ENCODE peak calls at places on chromosomes 7 and 10, in four cellular contexts. F is A549, W is K562, P is HepG2. O is an unnamed sample.
A peak's percentile ranks its signal among the peaks of the same experiment; 100 is the strongest.

GRCh38 chr10:63286754-63287264 is 153.7 kb downstream of the NRBF2 start:
- DNase-seq in F (no peak), W (no peak), P (no peak), O (no peak)

GRCh38 chr7:47506716-47507354 is 75.1 kb downstream of the TNS3 start:
- DNase-seq in F (no peak), W (no peak), P (no peak), O (no peak)

GRCh38 chr10:50919010-50919409 is 33.6 kb upstream of the A1CF start:
- DNase-seq in F (no peak), W (no peak), P (no peak), O (no peak)

GRCh38 chr7:111098011-111098925 is 7.3 kb downstream of the LRRN3 start:
- DNase-seq in F (no peak), W (peak; percentile 64), P (peak; percentile 20), O (peak; percentile 43)

GRCh38 chr10:83076443-83076842 is 1062.9 kb upstream of the GHITM start:
- DNase-seq in F (no peak), W (no peak), P (no peak), O (no peak)

GRCh38 chr10:34275626-34276025 is 539.5 kb downstream of the PARD3 start:
- DNase-seq in F (no peak), W (no peak), P (no peak), O (no peak)

GRCh38 chr10:92990615-92991014 is 70.0 kb upstream of the CYP26C1 start:
- DNase-seq in F (no peak), W (peak; percentile 82), P (no peak), O (no peak)

GRCh38 chr10:77925795-77926565 is 575 bp downstream of the DLG5 start:
- DNase-seq in F (no peak), W (peak; percentile 69), P (no peak), O (peak; percentile 67)

GRCh38 chr10:14839305-14839695 is 1.2 kb downstream of the HSPA14 start:
- DNase-seq in F (no peak), W (peak; percentile 31), P (no peak), O (no peak)

GRCh38 chr7:22399091-22399490 is 42.1 kb upstream of the RAPGEF5 start:
- DNase-seq in F (no peak), W (no peak), P (no peak), O (no peak)

GRCh38 chr10:71253981-71254818 is 41.8 kb downstream of the UNC5B start:
- DNase-seq in F (no peak), W (no peak), P (no peak), O (no peak)

GRCh38 chr10:48609899-48610584 is 5.2 kb upstream of the ARHGAP22 start:
- DNase-seq in F (no peak), W (no peak), P (no peak), O (no peak)

GRCh38 chr10:30000802-30001571 is 58.4 kb downstream of the JCAD start:
- DNase-seq in F (no peak), W (no peak), P (peak; percentile 51), O (no peak)

GRCh38 chr10:12067336-12067735 is 1.4 kb upstream of the DHTKD1 start:
- DNase-seq in F (no peak), W (no peak), P (no peak), O (no peak)

GRCh38 chr7:55571534-55572377 is 546 bp downstream of the VOPP1 start:
- DNase-seq in F (peak; percentile 71), W (peak; percentile 72), P (peak; percentile 34), O (peak; percentile 57)

GRCh38 chr10:16509996-16510395 is 11.7 kb downstream of the C1QL3 start:
- DNase-seq in F (no peak), W (no peak), P (peak; percentile 45), O (no peak)

GRCh38 chr10:126014309-126014708 is 117.9 kb downstream of the FANK1 start:
- DNase-seq in F (no peak), W (no peak), P (no peak), O (no peak)

GRCh38 chr7:91302794-91303193 is 38.6 kb downstream of the FZD1 start:
- DNase-seq in F (no peak), W (no peak), P (no peak), O (no peak)

GRCh38 chr7:101121996-101122932 is 4.6 kb upstream of the SERPINE1 start:
- DNase-seq in F (peak; percentile 89), W (peak; percentile 47), P (peak; percentile 93), O (peak; percentile 48)

GRCh38 chr10:80122110-80122710 is 10.3 kb upstream of the PLAC9 start:
- DNase-seq in F (no peak), W (no peak), P (no peak), O (no peak)

GRCh38 chr10:86327954-86328705 is 38.5 kb downstream of the GRID1 start:
- DNase-seq in F (no peak), W (no peak), P (no peak), O (no peak)

GRCh38 chr10:89421018-89421476 is 6.7 kb downstream of the IFIT5 start:
- DNase-seq in F (no peak), W (no peak), P (no peak), O (no peak)

GRCh38 chr10:102782698-102783540 is 39.2 kb downstream of the WBP1L start:
- DNase-seq in F (no peak), W (no peak), P (no peak), O (no peak)

GRCh38 chr10:112343056-112343806 is 30.7 kb upstream of the ACSL5 start:
- DNase-seq in F (no peak), W (no peak), P (no peak), O (no peak)

GRCh38 chr7:129160161-129160911 is 15.8 kb downstream of the TSPAN33 start:
- DNase-seq in F (no peak), W (no peak), P (no peak), O (peak; percentile 35)

GRCh38 chr10:104622598-104623209 is 18.4 kb upstream of the SORCS3 start:
- DNase-seq in F (peak; percentile 46), W (peak; percentile 14), P (peak; percentile 16), O (peak; percentile 68)

GRCh38 chr7:149872419-149873073 is 1.2 kb upstream of the ATP6V0E2 start:
- DNase-seq in F (peak; percentile 99), W (peak; percentile 93), P (peak; percentile 81), O (peak; percentile 49)

GRCh38 chr10:58618158-58618676 is 105.5 kb downstream of the BICC1 start:
- DNase-seq in F (no peak), W (no peak), P (no peak), O (no peak)

GRCh38 chr10:121614746-121615145 is 16.5 kb upstream of the FGFR2 start:
- DNase-seq in F (no peak), W (no peak), P (no peak), O (no peak)

GRCh38 chr7:93117327-93117726 is 452 bp downstream of the SAMD9 start:
- DNase-seq in F (no peak), W (no peak), P (no peak), O (no peak)

GRCh38 chr10:71236286-71236685 is 23.9 kb downstream of the UNC5B start:
- DNase-seq in F (no peak), W (no peak), P (no peak), O (no peak)

GRCh38 chr10:127034790-127035189 is 129.6 kb downstream of the DOCK1 start:
- DNase-seq in F (no peak), W (no peak), P (no peak), O (no peak)

GRCh38 chr10:90047243-90047729 is 345.9 kb downstream of the KIF20B start:
- DNase-seq in F (no peak), W (no peak), P (no peak), O (no peak)

GRCh38 chr10:86366033-86366901 is at the start of gene GRID1:
- DNase-seq in F (no peak), W (no peak), P (no peak), O (peak; percentile 58)

GRCh38 chr10:133162178-133162909 is 2.3 kb downstream of the KNDC1 start:
- DNase-seq in F (no peak), W (no peak), P (peak; percentile 25), O (no peak)

GRCh38 chr10:133165556-133166503 is 5.8 kb downstream of the KNDC1 start:
- DNase-seq in F (no peak), W (no peak), P (no peak), O (no peak)

GRCh38 chr10:133164816-133165555 is 5.0 kb downstream of the KNDC1 start:
- DNase-seq in F (no peak), W (no peak), P (no peak), O (no peak)

GRCh38 chr10:133162910-133163856 is 3.2 kb downstream of the KNDC1 start:
- DNase-seq in F (no peak), W (no peak), P (no peak), O (no peak)

GRCh38 chr10:133163889-133164815 is 4.1 kb downstream of the KNDC1 start:
- DNase-seq in F (no peak), W (no peak), P (no peak), O (peak; percentile 70)
- TF ChIP-seq HMGXB4 in F (no peak), W (no peak), P (no peak), O (no peak)

DNA sequence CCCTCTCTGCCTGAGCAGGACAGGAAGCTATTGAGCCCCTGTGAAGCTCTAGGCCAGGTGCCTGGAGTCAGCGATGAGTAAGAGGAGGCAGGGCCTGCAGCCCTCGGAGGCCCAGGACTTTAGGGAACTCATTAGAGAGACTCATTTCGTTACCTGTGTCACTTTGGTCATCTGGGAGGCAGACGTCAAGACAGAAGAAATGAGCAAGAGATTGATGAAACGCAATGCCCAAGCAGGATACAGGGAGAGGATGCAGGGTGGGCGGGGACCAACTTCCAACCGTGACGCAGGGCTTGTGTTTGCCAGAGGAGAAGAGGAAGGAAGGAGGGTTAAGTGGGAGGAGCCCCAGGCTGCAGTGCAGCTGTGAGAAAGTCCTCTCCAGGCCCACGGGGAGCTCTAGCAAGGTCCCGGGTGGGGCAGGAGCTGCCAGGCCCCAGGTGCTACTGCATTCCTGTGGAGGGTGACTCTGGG is 26.4 kb upstream of the GNA12 start:
- DNase-seq in F (no peak), W (peak; percentile 15), P (no peak), O (peak; percentile 57)
- TF ChIP-seq HMGXB4 in F (no peak), W (no peak), P (no peak), O (no peak)

DNA sequence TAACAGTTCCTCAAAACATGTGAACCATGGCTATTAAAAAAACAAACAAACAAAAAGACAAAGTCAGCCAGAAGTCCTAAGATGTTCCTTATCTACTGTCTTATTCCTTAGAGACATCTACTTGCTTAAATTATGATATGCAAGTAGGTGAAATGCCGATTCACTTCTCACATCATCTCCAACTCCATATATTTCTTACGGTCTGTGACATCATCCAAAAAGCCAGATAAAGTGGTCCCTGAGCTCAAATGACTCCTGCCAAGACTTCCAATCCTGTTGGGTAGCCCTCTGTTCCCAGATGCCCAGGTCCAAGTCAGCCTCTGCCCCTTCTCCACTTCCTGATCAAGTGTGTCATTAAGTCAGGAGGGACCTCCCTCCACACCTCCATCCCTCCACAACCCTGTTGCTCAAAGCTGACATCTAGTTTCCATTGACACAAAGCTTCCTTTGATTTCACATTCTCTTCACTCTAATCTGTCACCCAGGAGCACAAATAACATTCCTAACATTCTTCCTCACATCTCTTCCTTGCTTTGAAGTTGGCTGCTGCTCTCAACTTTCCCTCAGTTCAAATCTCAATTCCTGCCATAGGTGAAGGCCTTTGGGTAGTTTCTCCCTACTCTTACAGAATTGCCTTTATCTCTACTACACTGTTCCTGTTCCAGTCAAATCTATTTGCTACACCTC is 56.1 kb upstream of the PDLIM1 start:
- DNase-seq in F (no peak), W (no peak), P (peak; percentile 99), O (no peak)
- TF ChIP-seq HMGXB4 in F (no peak), W (no peak), P (peak; percentile 26), O (no peak)

GRCh38 chr7:20219062-20219445 is 1.9 kb upstream of the MACC1 start:
- DNase-seq in F (no peak), W (no peak), P (no peak), O (no peak)

GRCh38 chr7:20222219-20222828 is 5.1 kb upstream of the MACC1 start:
- DNase-seq in F (no peak), W (peak; percentile 6), P (no peak), O (no peak)

GRCh38 chr7:20219446-20220292 is 2.5 kb upstream of the MACC1 start:
- DNase-seq in F (no peak), W (peak; percentile 99), P (peak; percentile 99), O (peak; percentile 34)

GRCh38 chr7:20220293-20220755 is 3.1 kb upstream of the MACC1 start:
- DNase-seq in F (no peak), W (peak; percentile 25), P (no peak), O (no peak)

GRCh38 chr7:20220824-20221547 is 3.8 kb upstream of the MACC1 start:
- DNase-seq in F (no peak), W (peak; percentile 65), P (no peak), O (no peak)
- TF ChIP-seq HMGXB4 in F (no peak), W (no peak), P (no peak), O (no peak)